ENCODE peak calls at places on chromosomes 1 and 21, in four cellular contexts. One of them, this sample, is unnamed.

GRCh38 chr21:35599164-35599563 is 461.2 kb downstream of the SETD4 start:
- DNase-seq in GM12878: no peak
- DNase-seq in K562: no peak
- DNase-seq in H1: no peak
- DNase-seq in this sample: no peak

GRCh38 chr1:31714442-31715096 is 10.8 kb upstream of the COL16A1 start:
- DNase-seq in GM12878: no peak
- DNase-seq in K562: peak
- DNase-seq in H1: peak
- DNase-seq in this sample: peak

GRCh38 chr21:10521091-10521598 is at the start of gene TPTE:
- DNase-seq in GM12878: no peak
- DNase-seq in K562: peak
- DNase-seq in H1: no peak
- DNase-seq in this sample: no peak

GRCh38 chr1:172928412-172928811 is 122.3 kb downstream of the TNFSF18 start:
- DNase-seq in GM12878: no peak
- DNase-seq in K562: no peak
- DNase-seq in H1: no peak
- DNase-seq in this sample: peak

GRCh38 chr1:84435159-84435558 is 36.9 kb downstream of the DNASE2B start:
- DNase-seq in GM12878: peak
- DNase-seq in K562: no peak
- DNase-seq in H1: no peak
- DNase-seq in this sample: no peak

GRCh38 chr1:200108659-200109058 is 81.1 kb downstream of the NR5A2 start:
- DNase-seq in GM12878: no peak
- DNase-seq in K562: no peak
- DNase-seq in H1: no peak
- DNase-seq in this sample: no peak

GRCh38 chr1:42335050-42335808 is at the start of gene FOXJ3:
- DNase-seq in GM12878: peak
- DNase-seq in K562: peak
- DNase-seq in H1: peak
- DNase-seq in this sample: peak

GRCh38 chr1:31643976-31644559 is 608 bp downstream of the PEF1 start:
- DNase-seq in GM12878: no peak
- DNase-seq in K562: no peak
- DNase-seq in H1: no peak
- DNase-seq in this sample: no peak

GRCh38 chr1:225700164-225700740 is 47.3 kb upstream of the ENAH start:
- DNase-seq in GM12878: no peak
- DNase-seq in K562: no peak
- DNase-seq in H1: no peak
- DNase-seq in this sample: peak

GRCh38 chr1:47229031-47229831 is 2.8 kb downstream of the TAL1 start:
- DNase-seq in GM12878: no peak
- DNase-seq in K562: peak
- DNase-seq in H1: peak
- DNase-seq in this sample: no peak

GRCh38 chr1:163747855-163748254 is 426.1 kb downstream of the NUF2 start:
- DNase-seq in GM12878: no peak
- DNase-seq in K562: no peak
- DNase-seq in H1: no peak
- DNase-seq in this sample: no peak

GRCh38 chr1:15836772-15837669 is 10.5 kb upstream of the SPEN start:
- DNase-seq in GM12878: no peak
- DNase-seq in K562: no peak
- DNase-seq in H1: peak
- DNase-seq in this sample: no peak

DNA sequence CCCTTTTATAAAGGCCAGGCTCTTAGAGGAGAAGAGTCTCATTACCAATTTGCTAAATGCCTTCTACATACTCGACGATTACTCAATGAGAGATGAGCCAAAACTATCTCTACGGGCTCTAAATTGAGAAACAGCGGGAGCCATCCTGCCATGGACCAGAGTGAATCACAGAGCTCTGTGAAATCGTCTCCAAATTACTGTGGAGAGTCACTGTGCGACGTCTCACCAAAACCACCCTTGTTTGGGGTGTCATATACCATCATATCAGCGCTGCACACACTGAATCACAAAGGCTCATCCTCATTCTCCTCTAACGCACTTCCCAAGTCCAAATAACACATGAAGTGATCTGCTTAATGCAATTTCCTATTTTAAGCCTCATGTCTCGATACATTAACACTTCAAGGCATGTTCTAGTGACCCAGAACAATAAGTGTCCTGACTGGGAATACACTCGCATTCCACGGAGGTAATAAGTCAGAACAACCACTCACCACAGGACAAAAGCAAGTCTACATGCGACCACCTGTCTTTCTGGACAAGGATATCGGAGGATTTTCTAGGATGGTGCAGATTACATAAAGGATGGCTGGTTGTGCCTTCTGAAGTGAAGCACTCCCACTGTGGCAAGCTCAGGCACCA is 44.4 kb downstream of the NID1 start:
- DNase-seq in GM12878: no peak
- DNase-seq in K562: no peak
- DNase-seq in H1: no peak
- DNase-seq in this sample: no peak
- TF ChIP-seq CHD1 in GM12878: no peak
- TF ChIP-seq CHD1 in K562: no peak
- TF ChIP-seq CHD1 in H1: no peak
- TF ChIP-seq CHD1 in this sample: no peak

DNA sequence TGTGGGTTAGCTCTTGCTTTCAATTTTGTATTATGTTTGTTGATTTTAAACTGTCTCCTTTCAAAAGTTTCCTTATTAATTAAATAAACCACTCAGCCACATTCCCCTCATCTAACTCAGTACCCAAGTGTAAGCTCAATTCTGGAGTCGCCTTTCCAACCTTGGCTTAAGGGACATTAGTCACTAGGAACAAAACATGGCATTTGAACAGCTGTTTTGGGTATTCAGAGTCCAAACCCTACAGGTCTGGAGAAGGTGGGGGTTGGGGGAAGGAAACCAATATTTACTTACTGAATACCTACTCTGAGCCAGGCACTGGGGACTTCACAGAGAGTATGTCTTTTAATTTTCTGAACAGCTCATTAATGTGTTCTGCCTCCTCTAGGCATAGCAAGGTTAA is 117.2 kb upstream of the JUN start:
- DNase-seq in GM12878: no peak
- DNase-seq in K562: no peak
- DNase-seq in H1: no peak
- DNase-seq in this sample: peak
- TF ChIP-seq CHD1 in GM12878: no peak
- TF ChIP-seq CHD1 in K562: no peak
- TF ChIP-seq CHD1 in H1: no peak
- TF ChIP-seq CHD1 in this sample: no peak

GRCh38 chr21:41488080-41488479 is 19.9 kb downstream of the TMPRSS2 start:
- DNase-seq in GM12878: no peak
- DNase-seq in K562: no peak
- DNase-seq in H1: no peak
- DNase-seq in this sample: no peak
- TF ChIP-seq CHD1 in GM12878: no peak
- TF ChIP-seq CHD1 in K562: no peak
- TF ChIP-seq CHD1 in H1: no peak
- TF ChIP-seq CHD1 in this sample: no peak

DNA sequence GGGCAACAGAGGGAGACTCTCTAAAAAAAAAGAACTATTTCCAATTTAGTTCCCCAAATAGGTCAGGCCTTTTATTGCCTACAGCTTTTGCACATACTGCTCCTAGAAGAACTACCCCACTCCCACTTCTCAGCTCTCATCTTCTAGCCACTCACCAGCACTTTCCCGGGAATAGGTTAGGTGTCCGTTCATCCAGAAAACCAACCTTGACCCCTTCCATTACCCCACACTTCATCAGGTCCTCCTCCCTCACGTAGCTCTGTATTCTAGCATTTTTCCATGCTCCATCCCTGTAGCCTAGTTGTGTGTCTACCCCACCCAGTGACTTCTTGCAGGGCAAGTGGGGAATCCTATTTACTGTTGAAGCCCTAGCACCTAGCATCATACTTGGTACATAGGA is 42.6 kb downstream of the C8B start:
- DNase-seq in GM12878: no peak
- DNase-seq in K562: no peak
- DNase-seq in H1: no peak
- DNase-seq in this sample: no peak
- TF ChIP-seq CHD1 in GM12878: no peak
- TF ChIP-seq CHD1 in K562: no peak
- TF ChIP-seq CHD1 in H1: no peak
- TF ChIP-seq CHD1 in this sample: no peak

DNA sequence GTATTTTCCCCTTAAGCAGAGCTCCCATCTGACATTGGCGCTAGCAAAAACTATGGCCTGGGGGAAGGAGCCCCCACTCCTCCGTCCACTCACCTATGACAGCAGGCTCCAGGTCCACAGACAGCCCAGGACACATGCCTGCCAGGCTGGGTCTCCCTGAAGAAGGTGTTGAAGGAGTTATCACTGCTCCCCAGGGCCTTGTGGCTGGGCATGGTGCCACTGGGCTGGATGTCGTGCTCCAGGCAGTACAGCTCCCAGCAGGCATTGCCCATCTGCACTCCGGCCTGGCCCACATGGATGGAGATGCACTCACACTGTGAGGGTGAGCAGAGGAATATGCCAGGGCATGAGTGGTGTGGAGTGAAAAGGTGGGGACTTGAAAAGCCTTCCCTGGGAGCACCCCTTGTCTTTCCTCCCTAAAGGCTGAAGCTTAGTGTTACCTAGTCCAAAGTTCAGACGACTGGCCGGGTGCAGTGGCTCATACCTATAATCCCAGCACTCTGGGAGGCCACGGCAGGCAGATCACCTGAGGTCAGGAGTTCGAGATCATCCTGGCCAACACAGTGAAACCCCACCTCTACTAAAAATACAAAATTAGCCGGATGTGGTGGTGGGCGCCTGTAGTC is 30.0 kb downstream of the RABIF start:
- DNase-seq in GM12878: no peak
- DNase-seq in K562: no peak
- DNase-seq in H1: no peak
- DNase-seq in this sample: no peak
- TF ChIP-seq CHD1 in GM12878: no peak
- TF ChIP-seq CHD1 in K562: no peak
- TF ChIP-seq CHD1 in H1: no peak
- TF ChIP-seq CHD1 in this sample: no peak

DNA sequence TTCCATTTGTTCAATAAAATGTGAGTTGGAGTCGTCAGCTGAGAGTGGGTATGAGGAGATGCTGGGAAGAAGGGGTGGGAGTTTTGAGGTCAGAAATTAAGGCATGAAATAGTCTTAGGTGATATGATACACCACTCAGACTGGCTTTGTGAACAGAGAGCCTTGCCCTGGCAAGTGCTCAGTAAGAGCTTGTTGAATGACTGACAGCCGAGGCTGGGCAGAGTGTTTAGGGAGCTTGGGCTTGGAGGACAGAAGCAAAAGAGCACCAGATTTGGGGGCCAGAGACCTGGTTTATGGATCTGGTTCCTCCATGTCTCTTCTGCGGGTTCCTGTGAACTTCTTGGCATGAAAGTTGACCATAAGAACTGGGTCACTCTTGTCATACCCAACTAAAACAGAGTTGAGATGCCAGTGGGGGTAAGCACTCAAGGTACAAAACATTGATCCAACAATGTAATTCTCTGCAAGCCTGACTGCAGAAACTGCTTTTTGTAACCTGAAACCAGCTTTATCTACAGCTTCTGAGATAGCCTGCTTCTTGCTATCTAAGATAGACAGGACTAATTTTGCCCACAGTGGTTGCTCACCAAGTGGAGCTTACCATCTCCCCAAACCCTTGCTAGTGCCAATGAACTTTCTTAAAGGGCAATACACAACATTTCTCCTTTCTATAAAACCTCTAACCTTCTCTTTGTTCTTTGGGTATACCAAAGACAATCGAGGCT is 126.4 kb downstream of the TENT5C start:
- DNase-seq in GM12878: no peak
- DNase-seq in K562: no peak
- DNase-seq in H1: no peak
- DNase-seq in this sample: peak
- TF ChIP-seq CHD1 in GM12878: no peak
- TF ChIP-seq CHD1 in K562: no peak
- TF ChIP-seq CHD1 in H1: no peak
- TF ChIP-seq CHD1 in this sample: no peak

GRCh38 chr1:48616710-48617109 is 144.7 kb upstream of the SPATA6 start:
- DNase-seq in GM12878: no peak
- DNase-seq in K562: no peak
- DNase-seq in H1: no peak
- DNase-seq in this sample: no peak

GRCh38 chr1:48617227-48617626 is 145.2 kb upstream of the SPATA6 start:
- DNase-seq in GM12878: no peak
- DNase-seq in K562: no peak
- DNase-seq in H1: no peak
- DNase-seq in this sample: no peak

GRCh38 chr1:48619529-48619928 is 147.5 kb upstream of the SPATA6 start:
- DNase-seq in GM12878: no peak
- DNase-seq in K562: no peak
- DNase-seq in H1: peak
- DNase-seq in this sample: peak
- TF ChIP-seq CHD1 in GM12878: no peak
- TF ChIP-seq CHD1 in K562: no peak
- TF ChIP-seq CHD1 in H1: no peak
- TF ChIP-seq CHD1 in this sample: no peak

GRCh38 chr1:80448081-80448480 is 1352.7 kb upstream of the ADGRL2 start:
- DNase-seq in GM12878: no peak
- DNase-seq in K562: no peak
- DNase-seq in H1: no peak
- DNase-seq in this sample: peak
- TF ChIP-seq CHD1 in GM12878: no peak
- TF ChIP-seq CHD1 in K562: no peak
- TF ChIP-seq CHD1 in H1: no peak
- TF ChIP-seq CHD1 in this sample: no peak

This sample was measured in IMR-90.